ENCODE peak calls at places on chromosomes 13 and 19, in eight cellular contexts. Z is epithelial cell of esophagus, P is fibroblast of the aortic adventitia, K is right lobe of liver, V is foreskin fibroblast, G is fibroblast of mammary gland, I is AG04450, A is PC-9. C is an unnamed sample.
A peak's percentile ranks its signal among the peaks of the same experiment; 100 is the strongest.

GRCh38 chr13:51734786-51735185 is 69.2 kb downstream of the DHRS12 start:
- DNase-seq in Z (no peak), P (no peak), K (no peak), V (no peak), G (no peak), I (no peak), A (no peak), C (peak; percentile 59)

GRCh38 chr13:97275775-97276501 is 53.8 kb downstream of the MBNL2 start:
- DNase-seq in Z (no peak), P (no peak), K (no peak), V (no peak), G (peak; percentile 82), I (no peak), A (no peak), C (peak; percentile 67)

GRCh38 chr13:29125145-29125933 is 305.2 kb downstream of the MTUS2 start:
- DNase-seq in Z (no peak), P (no peak), K (no peak), V (no peak), G (no peak), I (no peak), A (no peak), C (no peak)

GRCh38 chr13:64529874-64530485 is 2700.2 kb downstream of the PCDH9 start:
- DNase-seq in Z (peak; percentile 17), P (peak; percentile 28), K (no peak), V (no peak), G (peak; percentile 14), I (no peak), A (no peak), C (no peak)

GRCh38 chr13:21088534-21088933 is 27.1 kb upstream of the LATS2 start:
- DNase-seq in Z (no peak), P (no peak), K (no peak), V (no peak), G (no peak), I (no peak), A (no peak), C (no peak)

GRCh38 chr19:13007292-13008045 is 12.2 kb downstream of the NFIX start:
- DNase-seq in Z (peak; percentile 58), P (peak; percentile 42), K (peak; percentile 63), V (no peak), G (no peak), I (no peak), A (no peak), C (peak; percentile 69)

GRCh38 chr19:4914736-4915501 is 5.6 kb downstream of the UHRF1 start:
- DNase-seq in Z (peak; percentile 94), P (peak; percentile 56), K (no peak), V (peak; percentile 77), G (peak; percentile 83), I (peak; percentile 21), A (peak; percentile 89), C (peak; percentile 54)

GRCh38 chr13:66341038-66341437 is 889.1 kb downstream of the PCDH9 start:
- DNase-seq in Z (no peak), P (no peak), K (no peak), V (no peak), G (no peak), I (no peak), A (no peak), C (no peak)

GRCh38 chr13:101959016-101959415 is 442.8 kb downstream of the FGF14 start:
- DNase-seq in Z (no peak), P (no peak), K (no peak), V (no peak), G (no peak), I (no peak), A (no peak), C (no peak)

GRCh38 chr13:113410472-113411201 is 42.7 kb downstream of the ADPRHL1 start:
- DNase-seq in Z (peak; percentile 13), P (peak; percentile 41), K (peak; percentile 23), V (peak; percentile 91), G (peak; percentile 96), I (peak; percentile 55), A (peak; percentile 71), C (peak; percentile 78)

GRCh38 chr13:80141114-80141849 is 199.6 kb downstream of the SPRY2 start:
- DNase-seq in Z (no peak), P (peak; percentile 96), K (no peak), V (peak; percentile 56), G (peak; percentile 76), I (peak; percentile 44), A (no peak), C (peak; percentile 64)

GRCh38 chr19:18496167-18496979 is 25.5 kb downstream of the ELL start:
- DNase-seq in Z (peak; percentile 94), P (peak; percentile 27), K (peak; percentile 87), V (peak; percentile 62), G (peak; percentile 77), I (no peak), A (peak; percentile 83), C (peak; percentile 65)

GRCh38 chr13:24624801-24625231 is 55.4 kb upstream of the ATP12A start:
- DNase-seq in Z (no peak), P (no peak), K (no peak), V (no peak), G (no peak), I (no peak), A (no peak), C (no peak)

GRCh38 chr13:113224486-113224885 is 15.1 kb downstream of the CUL4A start:
- DNase-seq in Z (peak; percentile 49), P (no peak), K (no peak), V (no peak), G (no peak), I (no peak), A (no peak), C (no peak)

GRCh38 chr13:82947121-82948077 is 934.9 kb downstream of the SLITRK1 start:
- DNase-seq in Z (peak; percentile 25), P (no peak), K (no peak), V (no peak), G (peak; percentile 2), I (no peak), A (no peak), C (peak; percentile 18)

GRCh38 chr13:94455414-94455813 is 24.1 kb downstream of the DCT start:
- DNase-seq in Z (no peak), P (no peak), K (no peak), V (no peak), G (no peak), I (no peak), A (no peak), C (no peak)

GRCh38 chr19:12112238-12112637 is 27.9 kb downstream of the ZNF20 start:
- DNase-seq in Z (no peak), P (no peak), K (no peak), V (no peak), G (no peak), I (no peak), A (no peak), C (peak; percentile 4)

GRCh38 chr13:33710924-33711323 is 107.0 kb upstream of the RFC3 start:
- DNase-seq in Z (no peak), P (peak; percentile 4), K (no peak), V (no peak), G (no peak), I (no peak), A (no peak), C (no peak)

GRCh38 chr19:18494267-18494607 is 27.6 kb downstream of the ELL start:
- DNase-seq in Z (no peak), P (peak; percentile 61), K (no peak), V (no peak), G (peak; percentile 64), I (no peak), A (no peak), C (peak; percentile 58)

GRCh38 chr13:41554626-41555386 is 97.5 kb downstream of the RGCC start:
- DNase-seq in Z (no peak), P (no peak), K (no peak), V (no peak), G (no peak), I (no peak), A (no peak), C (no peak)
- TF ChIP-seq CTCF in Z (no peak), P (no peak), K (no peak), V (no peak), G (no peak), I (no peak), A (no peak), C (no peak)

GRCh38 chr19:54473983-54474382 is 887 bp upstream of the CDC42EP5 start:
- DNase-seq in Z (no peak), P (no peak), K (no peak), V (no peak), G (no peak), I (no peak), A (no peak), C (no peak)

GRCh38 chr19:54469496-54469934 is 3.6 kb downstream of the CDC42EP5 start:
- DNase-seq in Z (peak; percentile 60), P (no peak), K (peak; percentile 47), V (no peak), G (no peak), I (no peak), A (no peak), C (no peak)

GRCh38 chr19:54473071-54473941 is at the start of gene CDC42EP5:
- DNase-seq in Z (peak; percentile 51), P (peak; percentile 89), K (peak; percentile 46), V (peak; percentile 87), G (peak; percentile 78), I (peak; percentile 71), A (peak; percentile 60), C (peak; percentile 90)

GRCh38 chr19:54470276-54470887 is 2.7 kb downstream of the CDC42EP5 start:
- DNase-seq in Z (no peak), P (no peak), K (no peak), V (no peak), G (no peak), I (no peak), A (no peak), C (no peak)

DNA sequence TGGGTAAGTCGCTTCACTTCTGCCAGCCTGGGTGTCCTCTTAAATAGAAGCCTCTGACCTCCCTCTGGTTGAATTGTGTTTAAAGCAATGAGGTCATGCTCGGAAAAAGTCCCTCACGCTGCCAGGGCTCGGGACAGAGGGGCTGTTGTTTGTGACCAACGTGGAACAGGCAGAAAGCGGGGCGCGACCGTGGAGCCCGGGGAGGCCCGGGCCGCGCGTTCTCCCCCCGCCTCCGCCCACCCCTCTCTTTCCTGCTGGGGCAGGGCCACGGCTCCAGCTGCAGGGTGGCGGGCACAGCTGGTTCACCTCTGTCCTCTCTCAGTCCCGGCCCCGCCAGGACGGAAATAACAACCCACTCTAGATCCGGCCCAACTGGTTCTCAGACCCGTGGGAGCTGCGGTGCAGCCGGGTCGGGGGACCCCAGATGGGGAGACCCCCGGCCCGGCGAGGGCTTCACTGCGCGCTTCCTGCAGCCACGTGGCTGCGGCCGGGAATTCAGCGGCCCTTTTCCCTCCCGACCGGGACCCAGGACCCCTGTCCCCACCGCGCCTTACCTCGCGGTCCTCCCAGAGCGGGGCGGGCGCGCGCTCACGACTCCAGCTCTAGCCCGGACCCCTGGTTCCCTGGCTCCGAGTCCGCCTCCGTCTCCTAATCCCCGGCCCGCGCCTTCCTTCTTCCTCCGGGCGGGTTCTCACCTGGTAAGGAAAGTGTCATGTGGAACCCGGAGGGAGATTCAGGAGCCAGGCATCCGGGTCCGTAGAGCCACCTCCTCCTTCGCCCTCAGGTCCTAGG is 1.9 kb downstream of the CDC42EP5 start:
- DNase-seq in Z (peak; percentile 47), P (no peak), K (no peak), V (no peak), G (no peak), I (no peak), A (peak; percentile 43), C (no peak)
- H3K4me3 ChIP-seq in Z (peak overlapping the region; percentile 58), P (peak overlapping the region; percentile 65), K (peak overlapping the region; percentile 31), V (peak overlapping the region; percentile 62), G (peak overlapping the region; percentile 34), I (peak overlapping the region; percentile 58), A (peak overlapping the region; percentile 63), C (peak overlapping the region; percentile 62)

GRCh38 chr13:43303040-43303729 is 279.8 kb downstream of the DNAJC15 start:
- DNase-seq in Z (peak; percentile 38), P (peak; percentile 81), K (peak; percentile 73), V (peak; percentile 65), G (peak; percentile 61), I (no peak), A (peak; percentile 39), C (peak; percentile 84)
- TF ChIP-seq CTCF in Z (peak; percentile 44), P (peak; percentile 70), K (peak; percentile 56), V (peak; percentile 62), G (peak; percentile 48), I (peak; percentile 59), A (peak; percentile 53), C (peak; percentile 74)

GRCh38 chr19:45323671-45324081 is 1.0 kb upstream of the CKM start:
- DNase-seq in Z (no peak), P (no peak), K (no peak), V (no peak), G (no peak), I (no peak), A (no peak), C (no peak)
- H3K4me3 ChIP-seq in Z (peak overlapping the region; percentile 4), P (no peak overlapping the region), K (no peak overlapping the region), V (peak overlapping the region; percentile 31), G (peak overlapping the region; percentile 3), I (peak overlapping the region; percentile 41), A (no peak overlapping the region), C (peak overlapping the region; percentile 22)